ENCODE peak calls at places on chromosomes 12 and 14, in six cellular contexts. F is H1, C is endodermal cell, E is HCT116, W is mammary epithelial cell, L is HepG2. A is an unnamed sample.

GRCh38 chr12:47419500-47419899 is 286.3 kb downstream of the RPAP3 start:
- DNase-seq in C (no peak), L (no peak), E (no peak), W (peak; percentile 32), F (no peak), A (no peak)

GRCh38 chr12:57627504-57628279 is 5.3 kb downstream of the B4GALNT1 start:
- DNase-seq in C (peak; percentile 81), F (peak; percentile 73), E (no peak), W (no peak), L (no peak), A (peak; percentile 78)

GRCh38 chr12:108890208-108890607 is 10.3 kb downstream of the DAO start:
- DNase-seq in C (peak; percentile 92), E (no peak), W (no peak), F (peak; percentile 55), L (no peak), A (no peak)

GRCh38 chr14:100568164-100568997 is 18.8 kb downstream of the BEGAIN start:
- DNase-seq in F (peak; percentile 68), E (no peak), C (peak; percentile 70), L (no peak), W (no peak), A (no peak)

GRCh38 chr14:52776816-52777215 is 14.6 kb downstream of the GNPNAT1 start:
- DNase-seq in F (no peak), W (no peak), L (peak; percentile 17), C (no peak), E (no peak), A (no peak)

GRCh38 chr12:15688202-15688736 is 100.9 kb downstream of the EPS8 start:
- DNase-seq in F (peak; percentile 47), E (peak; percentile 93), L (no peak), C (peak; percentile 67), W (no peak), A (no peak)

GRCh38 chr12:48965447-48965846 is 6.1 kb downstream of the WNT10B start:
- DNase-seq in W (no peak), E (no peak), L (no peak), F (no peak), C (peak; percentile 81), A (no peak)

GRCh38 chr12:91355150-91356006 is 172.8 kb upstream of the DCN start:
- DNase-seq in E (peak; percentile 69), C (peak; percentile 90), L (peak; percentile 47), W (peak; percentile 49), F (peak; percentile 58), A (peak; percentile 74)

GRCh38 chr14:33618361-33619095 is 332.3 kb downstream of the EGLN3 start:
- DNase-seq in C (peak; percentile 55), L (no peak), E (no peak), F (no peak), W (no peak), A (no peak)

GRCh38 chr12:49705479-49706267 is 1.5 kb downstream of the FMNL3 start:
- DNase-seq in E (no peak), F (no peak), W (peak; percentile 79), L (peak; percentile 10), C (peak; percentile 86), A (no peak)

GRCh38 chr14:32702571-32702970 is 236.1 kb upstream of the NPAS3 start:
- DNase-seq in C (peak; percentile 84), L (no peak), E (no peak), W (peak; percentile 21), F (no peak), A (peak; percentile 86)

GRCh38 chr12:5102261-5102789 is 58.6 kb downstream of the KCNA5 start:
- DNase-seq in W (peak; percentile 15), E (no peak), C (no peak), F (no peak), L (no peak), A (no peak)

GRCh38 chr12:107415066-107415465 is 270.5 kb upstream of the PWP1 start:
- DNase-seq in W (peak; percentile 74), F (no peak), C (no peak), L (no peak), E (no peak), A (no peak)

GRCh38 chr12:119710374-119710773 is 42.4 kb downstream of the PRKAB1 start:
- DNase-seq in C (no peak), F (no peak), L (no peak), E (no peak), W (peak; percentile 34), A (peak; percentile 92)

GRCh38 chr14:91352101-91352500 is 65.5 kb downstream of the CCDC88C start:
- DNase-seq in F (no peak), E (no peak), C (peak; percentile 59), L (no peak), W (no peak), A (peak; percentile 65)
- H3K9ac ChIP-seq in F (no peak overlapping the region), E (no peak overlapping the region), C (no peak overlapping the region), L (no peak overlapping the region), W (no peak overlapping the region), A (no peak overlapping the region)

GRCh38 chr14:97499790-97500481 is 702.8 kb downstream of the VRK1 start:
- DNase-seq in W (no peak), L (no peak), F (no peak), E (no peak), C (no peak), A (no peak)
- H3K27ac ChIP-seq in W (no peak overlapping the region), L (no peak overlapping the region), F (no peak overlapping the region), E (no peak overlapping the region), C (no peak overlapping the region), A (no peak overlapping the region)

GRCh38 chr14:75453817-75454434 is 26.1 kb downstream of the JDP2 start:
- DNase-seq in C (peak; percentile 74), E (no peak), L (no peak), F (no peak), W (no peak), A (no peak)
- TF ChIP-seq CTCF in C (peak; percentile 62), E (no peak), L (no peak), F (peak; percentile 32), W (no peak), A (no peak)

GRCh38 chr14:70904376-70904775 is 2.9 kb upstream of the PCNX1 start:
- DNase-seq in L (no peak), E (no peak), W (no peak), F (no peak), C (no peak), A (no peak)

GRCh38 chr14:70906785-70907171 is 481 bp upstream of the PCNX1 start:
- DNase-seq in W (peak; percentile 49), C (no peak), F (no peak), E (no peak), L (no peak), A (no peak)

GRCh38 chr14:70907996-70908917 is 998 bp downstream of the PCNX1 start:
- DNase-seq in C (peak; percentile 92), F (peak; percentile 88), W (peak; percentile 71), E (no peak), L (peak; percentile 70), A (peak; percentile 87)

GRCh38 chr14:70907172-70907995 is at the start of gene PCNX1:
- DNase-seq in W (peak; percentile 83), L (peak; percentile 79), E (peak; percentile 46), C (peak; percentile 96), F (peak; percentile 97), A (peak; percentile 97)

DNA sequence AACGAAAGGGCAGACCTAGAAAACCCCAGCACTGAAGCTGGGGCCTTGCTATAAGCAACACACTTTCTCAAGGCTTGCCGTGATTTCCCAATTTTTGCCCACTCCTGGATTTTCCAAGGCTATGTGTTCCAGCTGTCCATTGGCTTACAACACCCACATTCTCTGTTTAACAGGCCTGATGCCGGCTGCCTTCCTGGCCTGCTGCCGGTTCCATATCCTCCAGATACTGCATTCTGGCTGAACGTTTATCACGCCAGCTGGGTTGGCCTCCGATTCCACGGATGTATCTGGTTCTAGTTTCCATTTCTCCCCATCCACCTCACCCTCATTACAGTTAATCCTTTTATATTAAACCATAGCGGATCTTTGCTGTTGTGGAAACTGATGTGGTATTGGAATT is 1.9 kb upstream of the PCNX1 start:
- DNase-seq in L (no peak), W (no peak), E (no peak), F (no peak), C (no peak), A (no peak)
- H3K9ac ChIP-seq in L (no peak overlapping the region), W (no peak overlapping the region), E (no peak overlapping the region), F (no peak overlapping the region), C (no peak overlapping the region), A (no peak overlapping the region)

GRCh38 chr12:2631613-2632350 is 163.0 kb upstream of the FKBP4 start:
- DNase-seq in W (no peak), F (no peak), L (no peak), E (no peak), C (no peak), A (no peak)
- H3K27ac ChIP-seq in W (no peak overlapping the region), F (no peak overlapping the region), L (no peak overlapping the region), E (no peak overlapping the region), C (no peak overlapping the region), A (no peak overlapping the region)

GRCh38 chr12:54300732-54301427 is at the start of gene NFE2:
- DNase-seq in W (peak; percentile 70), L (peak; percentile 58), C (peak; percentile 97), F (peak; percentile 85), E (no peak), A (peak; percentile 80)
- TF ChIP-seq CTCF in W (no peak), L (no peak), C (peak; percentile 46), F (peak; percentile 35), E (no peak), A (no peak)

GRCh38 chr12:45234134-45234865 is 18.4 kb downstream of the ANO6 start:
- DNase-seq in F (no peak), W (peak; percentile 96), L (peak; percentile 92), C (peak; percentile 91), E (peak; percentile 88), A (no peak)
- H3K9ac ChIP-seq in F (no peak overlapping the region), W (peak overlapping the region; percentile 84), L (peak overlapping the region; percentile 26), C (peak overlapping the region; percentile 4), E (peak overlapping the region; percentile 55), A (no peak overlapping the region)

A was measured in kidney.